ENCODE peak calls at places on chromosomes 7 and 10, in seven cellular contexts. Y is HCT116, I is H1, G is K562, E is HepG2, H is GM12878, O is SK-N-SH. L is an unnamed sample.

GRCh38 chr10:121662945-121663917 is 65.0 kb upstream of the FGFR2 start:
- DNase-seq in O (peak), H (no peak), I (peak), G (peak), E (no peak), Y (peak), L (no peak)

GRCh38 chr7:80128918-80129317 is 5.7 kb upstream of the GNAI1 start:
- DNase-seq in I (no peak), H (no peak), O (no peak), G (no peak), E (no peak), Y (no peak), L (no peak)

GRCh38 chr10:14523286-14523685 is 192.6 kb upstream of the FRMD4A start:
- DNase-seq in Y (no peak), G (no peak), I (no peak), H (no peak), E (no peak), O (no peak), L (no peak)

GRCh38 chr7:99140813-99141212 is 3.1 kb downstream of the SMURF1 start:
- DNase-seq in G (no peak), E (no peak), I (no peak), Y (no peak), O (no peak), H (no peak), L (no peak)

GRCh38 chr10:3173173-3173878 is 744 bp upstream of the PITRM1 start:
- DNase-seq in O (no peak), G (peak), I (peak), H (no peak), Y (peak), E (no peak), L (peak)

GRCh38 chr7:80467069-80467468 is 44.8 kb downstream of the GNAT3 start:
- DNase-seq in I (no peak), H (no peak), O (no peak), G (no peak), Y (no peak), E (no peak), L (no peak)

GRCh38 chr10:122551450-122551849 is 9.1 kb upstream of the DMBT1 start:
- DNase-seq in E (peak), G (no peak), O (no peak), I (no peak), Y (no peak), H (no peak), L (peak)

GRCh38 chr7:40077849-40078248 is 56.6 kb downstream of the MPLKIP start:
- DNase-seq in G (no peak), E (no peak), I (no peak), Y (no peak), H (no peak), O (no peak), L (no peak)

GRCh38 chr7:22576941-22577927 is 77.2 kb upstream of the STEAP1B start:
- DNase-seq in Y (no peak), E (no peak), H (no peak), I (no peak), G (no peak), O (no peak), L (no peak)

GRCh38 chr10:5670662-5671375 is 4.4 kb upstream of the ASB13 start:
- DNase-seq in G (no peak), H (no peak), O (peak), I (no peak), E (no peak), Y (no peak), L (no peak)

GRCh38 chr7:55593515-55594318 is 21.4 kb upstream of the VOPP1 start:
- DNase-seq in I (no peak), G (peak), O (peak), Y (peak), H (no peak), E (peak), L (peak)

GRCh38 chr7:82202107-82202506 is 241.5 kb downstream of the CACNA2D1 start:
- DNase-seq in I (no peak), E (no peak), G (no peak), Y (no peak), O (no peak), H (no peak), L (no peak)

GRCh38 chr7:20514364-20514763 is 101.1 kb upstream of the ABCB5 start:
- DNase-seq in I (no peak), G (no peak), H (peak), E (no peak), O (peak), Y (no peak), L (no peak)

GRCh38 chr7:129611246-129612111 is at the start of gene NRF1:
- DNase-seq in G (peak), Y (peak), O (peak), E (peak), I (no peak), H (peak), L (peak)

GRCh38 chr7:152968003-152968402 is 208.5 kb downstream of the ACTR3B start:
- DNase-seq in H (no peak), O (no peak), G (no peak), Y (no peak), I (no peak), E (no peak), L (no peak)

GRCh38 chr7:75958802-75959543 is 35.4 kb downstream of the TMEM120A start:
- DNase-seq in G (no peak), E (peak), I (no peak), O (no peak), Y (no peak), H (no peak), L (no peak)

GRCh38 chr10:118840071-118840775 is 85.5 kb upstream of the CACUL1 start:
- DNase-seq in O (no peak), G (peak), H (no peak), Y (peak), I (no peak), E (no peak), L (no peak)

GRCh38 chr7:44636041-44636580 is 29.7 kb downstream of the OGDH start:
- DNase-seq in I (no peak), Y (no peak), H (no peak), E (no peak), G (no peak), O (no peak), L (no peak)

GRCh38 chr10:87862644-87863101 is 660 bp downstream of the KLLN start:
- DNase-seq in O (no peak), G (peak), E (no peak), Y (no peak), H (no peak), I (no peak), L (no peak)

GRCh38 chr10:133132711-133133291 is 27.2 kb upstream of the KNDC1 start:
- DNase-seq in I (no peak), E (no peak), G (no peak), Y (no peak), H (no peak), O (peak), L (no peak)

GRCh38 chr7:21580073-21580521 is 37.3 kb downstream of the DNAH11 start:
- DNase-seq in O (no peak), I (no peak), Y (no peak), E (no peak), H (peak), G (no peak), L (no peak)

GRCh38 chr7:35680403-35681013 is 14.4 kb downstream of the HERPUD2 start:
- DNase-seq in E (no peak), O (no peak), H (no peak), G (no peak), I (no peak), Y (no peak), L (no peak)

GRCh38 chr7:80659120-80660055 is 20.9 kb downstream of the CD36 start:
- DNase-seq in I (no peak), H (no peak), E (peak), O (peak), G (peak), Y (peak), L (peak)

GRCh38 chr10:50740351-50740688 is 584 bp downstream of the ASAH2B start:
- DNase-seq in I (no peak), O (no peak), Y (no peak), H (peak), E (peak), G (no peak), L (no peak)

GRCh38 chr7:17907014-17907413 is 33.3 kb downstream of the SNX13 start:
- DNase-seq in I (no peak), G (no peak), Y (no peak), E (no peak), O (no peak), H (no peak), L (no peak)

GRCh38 chr7:72098812-72099211 is 313.3 kb downstream of the CALN1 start:
- DNase-seq in H (no peak), I (no peak), E (no peak), G (no peak), Y (no peak), O (peak), L (no peak)

GRCh38 chr7:5296627-5297226 is 14.0 kb downstream of the SLC29A4 start:
- DNase-seq in Y (no peak), I (peak), H (peak), E (no peak), O (peak), G (peak), L (peak)

GRCh38 chr10:4130685-4131084 is 345.7 kb upstream of the KLF6 start:
- DNase-seq in Y (no peak), H (no peak), I (no peak), E (no peak), O (no peak), G (no peak), L (no peak)

GRCh38 chr10:88409236-88409635 is 173.9 kb downstream of the RNLS start:
- DNase-seq in Y (no peak), H (no peak), I (no peak), G (no peak), E (no peak), O (no peak), L (no peak)

GRCh38 chr10:24457661-24458318 is 248.9 kb downstream of the KIAA1217 start:
- DNase-seq in H (no peak), O (no peak), E (no peak), I (no peak), G (no peak), Y (no peak), L (peak)

GRCh38 chr7:124989911-124990310 is 60.3 kb upstream of the POT1 start:
- DNase-seq in I (no peak), O (no peak), Y (no peak), G (no peak), E (no peak), H (no peak), L (no peak)
- TF ChIP-seq JUND in I (no peak), O (no peak), Y (no peak), G (no peak), E (no peak), H (no peak), L (no peak)

DNA sequence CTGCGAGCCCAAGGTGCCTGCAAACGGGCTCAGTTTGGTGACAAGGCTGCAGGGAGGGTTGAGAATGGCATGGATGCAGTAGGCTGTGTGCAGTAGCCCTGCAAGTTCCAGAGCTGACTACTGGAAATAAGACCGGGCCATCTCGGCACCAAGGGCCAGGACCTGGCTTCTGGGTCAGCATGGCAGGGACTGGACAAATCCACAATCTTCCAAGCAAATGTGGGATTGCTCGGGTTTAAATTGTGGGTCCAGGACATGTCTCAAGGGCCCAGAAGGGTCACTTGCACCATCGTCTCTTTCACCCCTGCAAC is 78.0 kb downstream of the GPR26 start:
- DNase-seq in H (no peak), G (no peak), E (no peak), Y (no peak), O (no peak), I (no peak), L (no peak)
- TF ChIP-seq JUND in H (no peak), G (no peak), E (no peak), Y (no peak), O (no peak), I (no peak), L (no peak)

GRCh38 chr7:87151002-87151505 is 1.2 kb upstream of the DMTF1 start:
- DNase-seq in G (no peak), I (no peak), E (no peak), H (no peak), O (no peak), Y (no peak), L (no peak)
- TF ChIP-seq JUND in G (no peak), I (no peak), E (no peak), H (no peak), O (no peak), Y (no peak), L (no peak)

DNA sequence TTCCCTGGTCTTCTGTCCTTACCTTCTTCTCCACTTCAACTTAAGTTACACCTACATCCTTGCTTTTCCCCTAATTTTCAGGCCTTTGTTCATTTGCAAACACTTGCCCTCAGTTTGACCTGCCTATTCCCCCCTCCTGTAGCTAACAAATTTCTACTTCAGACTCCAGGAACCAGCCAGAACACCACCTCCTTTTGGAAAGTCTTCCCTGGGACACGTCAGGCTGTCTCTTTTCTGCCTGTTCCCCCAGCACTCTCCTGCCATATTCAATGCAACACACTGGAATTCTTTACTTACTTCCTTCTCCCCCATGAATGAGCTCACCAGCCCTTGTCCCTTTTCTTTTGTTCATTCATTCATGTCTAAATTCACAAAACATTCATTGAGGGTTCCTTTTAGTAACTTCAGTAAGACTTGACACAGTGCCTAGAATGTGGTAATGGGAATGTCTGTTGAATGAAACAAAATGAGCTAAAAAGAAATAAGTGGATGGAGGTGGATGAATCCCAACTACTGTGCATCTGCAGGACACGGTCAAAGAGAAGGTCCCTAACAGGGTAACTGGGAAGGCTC is 478.0 kb downstream of the KCNMA1 start:
- DNase-seq in G (no peak), I (no peak), Y (no peak), O (no peak), E (no peak), H (no peak), L (no peak)
- TF ChIP-seq JUND in G (no peak), I (no peak), Y (no peak), O (no peak), E (no peak), H (no peak), L (no peak)

DNA sequence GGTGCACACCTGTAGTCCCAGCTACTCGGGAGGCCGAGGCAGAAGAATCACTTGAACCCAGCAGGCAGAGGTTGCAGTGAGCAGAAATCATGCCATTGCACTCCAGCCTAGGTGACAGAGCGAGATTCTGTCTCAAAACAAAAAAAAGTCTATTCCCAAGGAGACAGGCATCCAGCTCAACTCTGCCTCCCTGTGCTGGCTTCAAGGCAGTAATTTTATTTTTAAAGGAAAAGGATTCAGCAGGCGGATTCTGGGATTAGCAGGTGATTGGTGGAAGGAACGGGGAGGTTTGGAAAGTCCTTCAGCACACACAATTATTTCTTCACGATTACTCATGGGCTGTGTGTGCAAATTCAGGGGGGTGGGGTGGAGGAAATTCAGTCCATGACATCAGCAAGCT is 242.9 kb downstream of the PAXIP1 start:
- DNase-seq in E (no peak), O (no peak), G (no peak), I (no peak), Y (no peak), H (no peak), L (no peak)
- TF ChIP-seq JUND in E (no peak), O (no peak), G (no peak), I (no peak), Y (no peak), H (no peak), L (no peak)

GRCh38 chr7:68619476-68619875 is 978.8 kb upstream of the AUTS2 start:
- DNase-seq in O (no peak), I (no peak), G (no peak), E (no peak), Y (no peak), H (no peak), L (no peak)
- TF ChIP-seq JUND in O (no peak), I (no peak), G (no peak), E (no peak), Y (no peak), H (no peak), L (no peak)

GRCh38 chr7:46368871-46369270 is 447.8 kb upstream of the IGFBP3 start:
- DNase-seq in G (no peak), I (no peak), O (no peak), E (no peak), Y (no peak), H (no peak), L (no peak)

GRCh38 chr7:46369933-46370654 is 449.0 kb upstream of the IGFBP3 start:
- DNase-seq in H (no peak), G (no peak), Y (peak), O (no peak), E (no peak), I (no peak), L (no peak)
- TF ChIP-seq JUND in H (no peak), G (no peak), Y (peak), O (peak), E (no peak), I (no peak), L (no peak)

DNA sequence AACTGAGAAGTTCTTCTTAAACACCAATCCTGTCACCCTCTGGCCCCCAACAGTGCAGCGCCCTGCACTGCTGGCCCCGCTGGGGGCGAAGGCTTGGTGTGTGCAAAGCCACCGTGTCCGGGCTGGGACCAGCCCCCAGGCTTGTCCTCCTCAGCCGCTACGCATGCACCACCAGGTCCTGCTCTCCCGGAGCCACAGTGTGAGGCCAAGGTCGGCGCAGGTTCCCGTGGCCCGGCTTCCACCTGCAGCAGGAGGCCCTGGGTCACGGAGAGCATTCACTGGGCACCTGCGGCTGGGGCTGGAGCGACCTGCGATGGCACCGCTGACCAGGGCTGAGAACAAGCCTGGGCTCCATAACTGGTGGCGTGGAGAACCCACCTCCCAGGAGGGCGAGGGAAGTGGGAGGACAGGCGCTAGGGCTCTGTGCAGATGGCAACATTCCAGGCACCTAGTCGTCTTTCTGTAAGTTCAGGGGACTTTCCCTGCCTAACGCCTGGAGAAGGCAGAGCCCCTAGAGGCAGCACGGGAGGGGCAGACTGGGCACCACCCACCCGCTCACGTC is 271.5 kb downstream of the ELFN1 start:
- DNase-seq in Y (no peak), H (no peak), G (no peak), O (no peak), E (no peak), I (no peak), L (no peak)
- TF ChIP-seq JUND in Y (no peak), H (no peak), G (no peak), O (no peak), E (no peak), I (no peak), L (no peak)

L was measured in T47D.